ENCODE peak calls at places on chromosomes 13 and 19, in five cellular contexts. Q is DMS153, E is tibial artery, M is EL, T is DMS53. N is an unnamed sample.

GRCh38 chr13:48945626-48946025 is 30.1 kb upstream of the FNDC3A start:
- DNase-seq in T (no peak), Q (no peak), M (no peak), E (no peak), N (no peak)

GRCh38 chr19:28324275-28325060 is 888.5 kb downstream of the UQCRFS1 start:
- DNase-seq in M (no peak), Q (no peak), T (no peak), E (no peak), N (no peak)

GRCh38 chr19:49559928-49560327 is 20.4 kb downstream of the NOSIP start:
- DNase-seq in E (no peak), M (no peak), T (no peak), Q (no peak), N (no peak)

GRCh38 chr13:102773441-102774209 is at the start of gene TEX30:
- DNase-seq in E (peak), Q (peak), M (peak), T (peak), N (peak)

GRCh38 chr19:51600940-51601575 is 29.1 kb downstream of the SIGLEC5 start:
- DNase-seq in T (no peak), Q (no peak), M (no peak), E (no peak), N (no peak)

GRCh38 chr13:113299951-113300350 is 2.9 kb downstream of the LAMP1 start:
- DNase-seq in Q (no peak), E (no peak), M (no peak), T (no peak), N (no peak)

GRCh38 chr19:31421856-31422255 is 72.6 kb upstream of the TSHZ3 start:
- DNase-seq in T (no peak), E (no peak), Q (no peak), M (no peak), N (no peak)

GRCh38 chr19:40808497-40808896 is 9.5 kb downstream of the EGLN2 start:
- DNase-seq in Q (no peak), E (no peak), M (no peak), T (no peak), N (no peak)

GRCh38 chr19:41351339-41352245 is 2.1 kb downstream of the TGFB1 start:
- DNase-seq in T (peak), M (peak), Q (no peak), E (peak), N (peak)

GRCh38 chr13:85500716-85501256 is 298.4 kb downstream of the SLITRK6 start:
- DNase-seq in T (no peak), Q (no peak), E (no peak), M (no peak), N (no peak)

GRCh38 chr19:35828694-35829301 is 16.2 kb upstream of the PRODH2 start:
- DNase-seq in Q (no peak), T (peak), E (no peak), M (peak), N (peak)

GRCh38 chr13:51843529-51843928 is 1.4 kb downstream of the TMEM272 start:
- DNase-seq in E (no peak), M (no peak), T (no peak), Q (no peak), N (no peak)

GRCh38 chr13:113808058-113808834 is 49.2 kb downstream of the TMEM255B start:
- DNase-seq in E (no peak), M (no peak), T (no peak), Q (no peak), N (no peak)

GRCh38 chr19:2477732-2478191 is 1.8 kb downstream of the GADD45B start:
- DNase-seq in M (peak), T (no peak), Q (no peak), E (peak), N (no peak)

GRCh38 chr19:56814656-56815055 is 25.9 kb downstream of the PEG3 start:
- DNase-seq in E (no peak), M (no peak), T (no peak), Q (no peak), N (no peak)

GRCh38 chr19:11067356-11068113 is 21.7 kb upstream of the LDLR start:
- DNase-seq in E (no peak), Q (no peak), M (peak), T (no peak), N (no peak)

GRCh38 chr13:58018020-58018419 is 386.5 kb downstream of the PCDH17 start:
- DNase-seq in Q (no peak), M (no peak), T (no peak), E (no peak), N (no peak)

GRCh38 chr13:111893607-111894443 is 173.1 kb upstream of the SOX1 start:
- DNase-seq in M (no peak), E (peak), T (no peak), Q (no peak), N (no peak)

GRCh38 chr19:1745589-1746031 is 7.7 kb upstream of the ONECUT3 start:
- DNase-seq in T (no peak), E (no peak), Q (no peak), M (no peak), N (no peak)

GRCh38 chr19:48713041-48713863 is 6.3 kb downstream of the MAMSTR start:
- DNase-seq in M (peak), T (peak), E (no peak), Q (no peak), N (peak)

GRCh38 chr19:2532252-2533071 is 56.5 kb downstream of the GADD45B start:
- DNase-seq in T (no peak), E (no peak), M (peak), Q (no peak), N (no peak)

GRCh38 chr19:2517881-2518601 is 42.1 kb downstream of the GADD45B start:
- DNase-seq in E (no peak), M (no peak), T (no peak), Q (no peak), N (no peak)

GRCh38 chr13:71290963-71291937 is 575.8 kb downstream of the DACH1 start:
- DNase-seq in Q (peak), M (peak), T (peak), E (no peak), N (peak)

GRCh38 chr19:49423985-49424303 is 703 bp upstream of the PTH2 start:
- DNase-seq in Q (no peak), T (no peak), E (no peak), M (no peak), N (no peak)

GRCh38 chr13:27712421-27712820 is 79.9 kb upstream of the GSX1 start:
- DNase-seq in T (peak), Q (peak), E (no peak), M (no peak), N (peak)

GRCh38 chr19:45450042-45450380 is 17.8 kb upstream of the FOSB start:
- DNase-seq in E (no peak), M (no peak), T (no peak), Q (no peak), N (peak)